ENCODE peak calls at places on chromosomes 7 and 10, in nine cellular contexts. Q is astrocyte of the hippocampus; O is GM12865; T is GM12892; W is activated CD8-positive, alpha-beta T cell treated with anti-CD3 and anti-CD28 coated beads for 36 hours; H is left ventricle myocardium superior; C is endothelial cell; J is activated naive CD4-positive, alpha-beta T cell; Z is upper lobe of right lung. M is an unnamed sample.

GRCh38 chr7:156722427-156722826 is 81.9 kb downstream of the RNF32 start:
- DNase-seq in Q (peak; percentile 45), O (no peak), T (no peak), W (no peak), H (no peak), C (no peak), J (no peak), Z (no peak), M (no peak)

GRCh38 chr10:124641282-124642075 is 102.7 kb downstream of the FAM53B start:
- DNase-seq in Q (peak; percentile 30), O (peak; percentile 58), T (peak; percentile 55), W (peak; percentile 58), H (peak; percentile 74), C (no peak), J (no peak), Z (no peak), M (no peak)

GRCh38 chr10:77586719-77587423 is 50.7 kb downstream of the KCNMA1 start:
- DNase-seq in Q (no peak), O (no peak), T (no peak), W (no peak), H (no peak), C (no peak), J (no peak), Z (no peak), M (no peak)

GRCh38 chr10:54133201-54133600 is 667.8 kb downstream of the PCDH15 start:
- DNase-seq in Q (no peak), O (no peak), T (no peak), W (no peak), H (no peak), C (no peak), J (no peak), Z (no peak), M (no peak)

GRCh38 chr10:76034236-76035009 is 603.0 kb downstream of the LRMDA start:
- DNase-seq in Q (no peak), O (no peak), T (no peak), W (no peak), H (no peak), C (no peak), J (no peak), Z (no peak), M (no peak)

GRCh38 chr10:30959855-30960247 is 71.8 kb downstream of the ZNF438 start:
- DNase-seq in Q (no peak), O (no peak), T (no peak), W (no peak), H (no peak), C (no peak), J (no peak), Z (no peak), M (no peak)

GRCh38 chr10:49484501-49485230 is 54.3 kb downstream of the ERCC6 start:
- DNase-seq in Q (peak; percentile 59), O (no peak), T (no peak), W (no peak), H (no peak), C (no peak), J (no peak), Z (no peak), M (no peak)

GRCh38 chr10:110074986-110075664 is 67.3 kb downstream of the ADD3 start:
- DNase-seq in Q (peak; percentile 44), O (no peak), T (no peak), W (no peak), H (no peak), C (no peak), J (no peak), Z (no peak), M (no peak)

GRCh38 chr7:80215734-80216133 is 81.1 kb downstream of the GNAI1 start:
- DNase-seq in Q (no peak), O (no peak), T (no peak), W (no peak), H (no peak), C (no peak), J (no peak), Z (no peak), M (no peak)

GRCh38 chr10:48224979-48225560 is 49.4 kb downstream of the FRMPD2 start:
- DNase-seq in Q (no peak), O (no peak), T (no peak), W (no peak), H (no peak), C (no peak), J (no peak), Z (no peak), M (no peak)

GRCh38 chr10:70849582-70850016 is 33.9 kb downstream of the SGPL1 start:
- DNase-seq in Q (peak; percentile 88), O (no peak), T (no peak), W (no peak), H (no peak), C (no peak), J (no peak), Z (no peak), M (no peak)

GRCh38 chr7:110604885-110605284 is 486.0 kb upstream of the LRRN3 start:
- DNase-seq in Q (no peak), O (no peak), T (no peak), W (no peak), H (no peak), C (no peak), J (no peak), Z (no peak), M (no peak)

GRCh38 chr10:43576062-43576461 is 1.6 kb upstream of the ZNF239 start:
- DNase-seq in Q (no peak), O (no peak), T (no peak), W (no peak), H (no peak), C (no peak), J (no peak), Z (no peak), M (no peak)

GRCh38 chr7:47449810-47450586 is 131.9 kb downstream of the TNS3 start:
- DNase-seq in Q (peak; percentile 69), O (no peak), T (no peak), W (no peak), H (no peak), C (no peak), J (no peak), Z (no peak), M (no peak)

GRCh38 chr7:93799750-93800357 is 90.7 kb downstream of the TFPI2 start:
- DNase-seq in Q (peak; percentile 48), O (peak; percentile 9), T (no peak), W (no peak), H (no peak), C (no peak), J (no peak), Z (no peak), M (no peak)

GRCh38 chr7:1940402-1940786 is 270.3 kb downstream of the ELFN1 start:
- DNase-seq in Q (peak; percentile 63), O (peak; percentile 90), T (peak; percentile 93), W (peak; percentile 97), H (peak; percentile 73), C (no peak), J (peak; percentile 54), Z (peak; percentile 92), M (peak; percentile 94)

GRCh38 chr10:35517431-35518181 is 87.5 kb upstream of the GJD4 start:
- DNase-seq in Q (no peak), O (no peak), T (no peak), W (no peak), H (no peak), C (no peak), J (no peak), Z (no peak), M (no peak)

GRCh38 chr10:119325131-119325530 is 117.8 kb downstream of the GRK5 start:
- DNase-seq in Q (no peak), O (no peak), T (no peak), W (no peak), H (no peak), C (no peak), J (no peak), Z (no peak), M (no peak)

GRCh38 chr10:70887804-70888800 is at the start of gene PCBD1:
- DNase-seq in Q (peak; percentile 85), O (peak; percentile 79), T (peak; percentile 72), W (peak; percentile 81), H (peak; percentile 90), C (peak; percentile 65), J (peak; percentile 20), Z (peak; percentile 91), M (peak; percentile 80)

GRCh38 chr10:15859865-15860691 is at the start of gene MINDY3:
- DNase-seq in Q (peak; percentile 87), O (peak; percentile 90), T (peak; percentile 33), W (peak; percentile 89), H (peak; percentile 84), C (peak; percentile 60), J (peak; percentile 55), Z (peak; percentile 88), M (peak; percentile 32)

GRCh38 chr7:42573904-42574692 is 337.1 kb upstream of the GLI3 start:
- DNase-seq in Q (peak; percentile 2), O (no peak), T (no peak), W (no peak), H (no peak), C (no peak), J (no peak), Z (no peak), M (no peak)

M was measured in GM12891.